ENCODE peak calls at places on chromosome 5, in five cellular contexts. Y is ELR; R is activated CD4-positive, alpha-beta T cell treated with anti-CD3 and anti-CD28 coated beads, Interleukin-2, amount 50 U/mL, for 48 hours; X is AG08396; W is GM12891. P is an unnamed sample.
A peak's percentile ranks its signal among the peaks of the same experiment; 100 is the strongest.

GRCh38 chr5:111932628-111933027 is 175.6 kb upstream of the NREP start:
- DNase-seq in R (no peak), X (no peak), W (no peak), Y (peak; percentile 35), P (no peak)

GRCh38 chr5:8114597-8115266 is 245.8 kb downstream of the MTRR start:
- DNase-seq in X (no peak), Y (no peak), W (no peak), R (no peak), P (no peak)

GRCh38 chr5:115986358-115986757 is 24.1 kb downstream of the LVRN start:
- DNase-seq in W (no peak), X (no peak), R (no peak), Y (no peak), P (no peak)

GRCh38 chr5:20572560-20572959 is 584.6 kb upstream of the CDH18 start:
- DNase-seq in Y (peak; percentile 79), R (no peak), W (no peak), X (no peak), P (peak; percentile 42)

GRCh38 chr5:139197710-139198669 is at the start of gene SIL1:
- DNase-seq in X (peak; percentile 98), Y (peak; percentile 93), W (peak; percentile 94), R (peak; percentile 99), P (peak; percentile 88)

GRCh38 chr5:2215059-2215458 is 332.3 kb upstream of the IRX4 start:
- DNase-seq in W (no peak), Y (no peak), R (no peak), X (no peak), P (no peak)

GRCh38 chr5:107900721-107901120 is 230.0 kb upstream of the EFNA5 start:
- DNase-seq in R (no peak), Y (no peak), W (no peak), X (no peak), P (no peak)

GRCh38 chr5:100900796-100901731 is 2.0 kb downstream of the ST8SIA4 start:
- DNase-seq in Y (peak; percentile 85), X (no peak), W (peak; percentile 28), R (peak; percentile 90), P (peak; percentile 98)

GRCh38 chr5:150484964-150485769 is 22.8 kb upstream of the NDST1 start:
- DNase-seq in W (no peak), Y (no peak), X (no peak), R (no peak), P (peak; percentile 34)

GRCh38 chr5:74183041-74183440 is 457.5 kb downstream of the ENC1 start:
- DNase-seq in Y (no peak), W (no peak), R (no peak), X (no peak), P (no peak)

GRCh38 chr5:147567917-147568598 is 58.2 kb upstream of the DPYSL3 start:
- DNase-seq in Y (peak; percentile 51), R (no peak), X (peak; percentile 11), W (no peak), P (no peak)

GRCh38 chr5:137567226-137567625 is 68.1 kb upstream of the SPOCK1 start:
- DNase-seq in X (no peak), W (no peak), Y (no peak), R (no peak), P (no peak)